ENCODE peak calls at places on chromosomes 5 and 9, in six cellular contexts. B, N, I, W, T and H are unnamed samples.

GRCh38 chr5:9058666-9059065 is 487.2 kb downstream of the SEMA5A start:
- DNase-seq in N (no peak), T (no peak), I (no peak), W (no peak), B (no peak), H (no peak)

GRCh38 chr9:129235931-129236331 is 57.9 kb upstream of the IER5L start:
- DNase-seq in B (no peak), W (no peak), I (peak; percentile 10), N (no peak), T (peak; percentile 27), H (no peak)

GRCh38 chr9:91172329-91172728 is 189.4 kb downstream of the AUH start:
- DNase-seq in N (no peak), W (no peak), B (no peak), T (no peak), I (no peak), H (no peak)

GRCh38 chr5:93578179-93578812 is 2.7 kb downstream of the NR2F1-AS1 start:
- DNase-seq in B (peak; percentile 58), T (peak; percentile 59), W (no peak), N (no peak), I (no peak), H (no peak)

GRCh38 chr5:30959238-30959637 is 234.2 kb upstream of the CDH6 start:
- DNase-seq in N (no peak), B (no peak), I (no peak), W (no peak), T (no peak), H (no peak)

GRCh38 chr9:123353041-123353440 is 3.0 kb upstream of the CRB2 start:
- DNase-seq in B (no peak), T (no peak), W (no peak), I (no peak), N (no peak), H (no peak)

GRCh38 chr5:134436523-134437339 is 25.1 kb upstream of the CDKN2AIPNL start:
- DNase-seq in N (peak; percentile 81), T (peak; percentile 89), W (peak; percentile 64), B (peak; percentile 89), I (peak; percentile 73), H (peak; percentile 83)

GRCh38 chr9:81716409-81716808 is 27.1 kb upstream of the TLE1 start:
- DNase-seq in B (peak; percentile 65), N (no peak), W (no peak), I (no peak), T (no peak), H (no peak)

GRCh38 chr9:95776131-95776530 is 99.4 kb upstream of the ERCC6L2 start:
- DNase-seq in N (no peak), W (no peak), B (no peak), I (no peak), T (no peak), H (no peak)

GRCh38 chr9:31601666-31602065 is 782.8 kb upstream of the ACO1 start:
- DNase-seq in N (no peak), T (no peak), B (no peak), I (no peak), W (no peak), H (no peak)

GRCh38 chr5:156892223-156892622 is 42.1 kb downstream of the PPP1R2B start:
- DNase-seq in N (no peak), T (no peak), W (no peak), I (no peak), B (no peak), H (no peak)

GRCh38 chr5:107869459-107870115 is 198.8 kb upstream of the EFNA5 start:
- DNase-seq in N (no peak), B (no peak), W (no peak), T (no peak), I (no peak), H (peak; percentile 29)

GRCh38 chr5:140602165-140602564 is 30.8 kb downstream of the CD14 start:
- DNase-seq in I (no peak), T (no peak), B (no peak), W (no peak), N (no peak), H (no peak)

GRCh38 chr5:159910207-159910842 is 6.0 kb upstream of the ADRA1B start:
- DNase-seq in T (no peak), B (no peak), N (no peak), W (no peak), I (no peak), H (no peak)

GRCh38 chr5:16784843-16785791 is 151.0 kb downstream of the MYO10 start:
- DNase-seq in I (no peak), T (no peak), B (no peak), W (no peak), N (no peak), H (no peak)

GRCh38 chr9:36744678-36745077 is 172.0 kb downstream of the MELK start:
- DNase-seq in N (no peak), T (no peak), B (no peak), I (no peak), W (no peak), H (no peak)

GRCh38 chr5:43137326-43137725 is 16.6 kb downstream of the ZNF131 start:
- DNase-seq in N (no peak), W (no peak), I (no peak), B (no peak), T (no peak), H (no peak)

GRCh38 chr9:105355810-105356209 is 92.0 kb upstream of the FSD1L start:
- DNase-seq in T (no peak), N (no peak), W (no peak), B (no peak), I (no peak), H (no peak)

GRCh38 chr5:38319486-38319885 is 61.1 kb downstream of the EGFLAM start:
- DNase-seq in I (no peak), W (no peak), T (no peak), B (no peak), N (no peak), H (no peak)

GRCh38 chr5:56696900-56697299 is 118.4 kb upstream of the MAP3K1 start:
- DNase-seq in T (no peak), B (no peak), I (no peak), W (no peak), N (no peak), H (peak; percentile 43)

GRCh38 chr5:120923026-120923425 is 458.9 kb downstream of the PRR16 start:
- DNase-seq in T (no peak), W (no peak), N (no peak), B (no peak), I (no peak), H (no peak)
- H3K27ac ChIP-seq in T (no peak overlapping the region), W (no peak overlapping the region), N (no peak overlapping the region), B (no peak overlapping the region), I (no peak overlapping the region), H (no peak overlapping the region)

GRCh38 chr5:142915840-142916424 is 145.8 kb downstream of the ARHGAP26 start:
- DNase-seq in N (peak; percentile 63), I (no peak), T (no peak), B (no peak), W (peak; percentile 50), H (peak; percentile 64)

GRCh38 chr5:142915038-142915437 is 144.9 kb downstream of the ARHGAP26 start:
- DNase-seq in T (no peak), I (no peak), W (no peak), B (no peak), N (no peak), H (no peak)

GRCh38 chr5:142911170-142911569 is 141.0 kb downstream of the ARHGAP26 start:
- DNase-seq in B (no peak), W (no peak), T (no peak), I (no peak), N (no peak), H (no peak)

GRCh38 chr5:142911775-142912174 is 141.6 kb downstream of the ARHGAP26 start:
- DNase-seq in W (no peak), B (no peak), I (no peak), N (no peak), T (no peak), H (no peak)

DNA sequence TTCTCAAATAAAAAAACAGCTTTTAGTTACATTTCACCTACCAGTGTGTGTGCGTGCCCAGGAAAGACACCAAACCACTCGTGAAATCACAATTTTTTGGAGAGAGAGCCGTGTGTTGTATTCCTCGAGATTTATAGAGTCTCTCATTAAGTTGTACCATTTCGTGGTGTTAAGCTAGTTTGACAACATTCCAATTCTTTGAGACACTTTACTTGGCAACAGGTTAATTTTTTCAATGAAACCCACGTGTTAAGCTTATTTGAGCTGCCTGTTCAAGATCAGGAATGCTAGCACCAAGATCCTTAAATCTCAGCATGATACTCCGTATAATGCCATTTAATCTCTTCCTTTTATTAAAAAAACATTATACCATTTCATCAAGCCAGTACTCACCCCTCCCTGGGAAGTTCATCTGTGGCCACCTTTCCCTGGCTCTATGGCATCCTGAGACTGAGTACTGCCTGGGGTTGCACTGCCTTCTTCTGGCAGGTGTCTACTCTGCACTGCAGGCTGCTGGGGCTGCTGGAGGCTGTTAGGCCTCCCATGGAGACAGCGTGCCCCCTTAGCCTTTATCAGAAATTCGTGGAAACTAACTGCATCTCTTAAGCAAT is 143.7 kb downstream of the ARHGAP26 start:
- DNase-seq in I (no peak), B (no peak), T (no peak), W (no peak), N (no peak), H (no peak)
- TF ChIP-seq CTCF in I (no peak), B (no peak), T (no peak), W (peak; percentile 9), N (no peak), H (no peak)

GRCh38 chr9:5305741-5306140 is 1.2 kb upstream of the RLN2 start:
- DNase-seq in W (no peak), T (no peak), N (no peak), B (no peak), I (no peak), H (no peak)
- H3K27ac ChIP-seq in W (no peak overlapping the region), T (no peak overlapping the region), N (no peak overlapping the region), B (no peak overlapping the region), I (no peak overlapping the region), H (no peak overlapping the region)

DNA sequence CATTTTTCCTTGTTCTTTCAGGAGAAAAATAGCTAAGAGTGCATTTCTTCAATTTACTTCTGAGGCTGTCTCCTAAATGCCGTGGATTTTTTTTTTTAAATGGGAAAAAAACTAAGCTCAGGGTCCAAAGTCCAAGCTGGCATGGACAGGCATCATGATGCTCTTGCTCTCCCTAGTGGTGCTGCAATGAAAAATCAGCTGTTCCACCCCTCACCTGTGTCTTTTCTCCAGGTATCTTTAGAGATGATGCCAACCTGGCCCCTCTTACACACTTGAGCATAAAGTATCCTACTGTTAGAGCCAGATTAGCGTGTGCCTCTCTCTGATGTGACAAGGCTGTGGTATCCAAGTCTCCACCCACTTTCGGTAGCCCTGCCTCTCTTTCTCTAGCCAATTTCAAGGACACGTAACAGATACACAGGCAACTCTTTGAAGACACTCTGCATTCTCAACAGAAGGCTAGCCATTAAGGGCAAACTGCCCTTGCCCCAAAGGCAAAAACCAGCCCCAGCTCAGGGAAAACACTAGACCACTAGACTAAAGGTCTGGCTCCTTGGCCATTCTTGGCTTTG is 208.8 kb downstream of the SAXO1 start:
- DNase-seq in B (peak; percentile 61), W (peak; percentile 19), N (peak; percentile 30), I (no peak), T (no peak), H (peak; percentile 49)
- TF ChIP-seq CTCF in B (peak; percentile 39), W (peak; percentile 50), N (peak; percentile 21), I (peak; percentile 22), T (peak; percentile 28), H (peak; percentile 40)

DNA sequence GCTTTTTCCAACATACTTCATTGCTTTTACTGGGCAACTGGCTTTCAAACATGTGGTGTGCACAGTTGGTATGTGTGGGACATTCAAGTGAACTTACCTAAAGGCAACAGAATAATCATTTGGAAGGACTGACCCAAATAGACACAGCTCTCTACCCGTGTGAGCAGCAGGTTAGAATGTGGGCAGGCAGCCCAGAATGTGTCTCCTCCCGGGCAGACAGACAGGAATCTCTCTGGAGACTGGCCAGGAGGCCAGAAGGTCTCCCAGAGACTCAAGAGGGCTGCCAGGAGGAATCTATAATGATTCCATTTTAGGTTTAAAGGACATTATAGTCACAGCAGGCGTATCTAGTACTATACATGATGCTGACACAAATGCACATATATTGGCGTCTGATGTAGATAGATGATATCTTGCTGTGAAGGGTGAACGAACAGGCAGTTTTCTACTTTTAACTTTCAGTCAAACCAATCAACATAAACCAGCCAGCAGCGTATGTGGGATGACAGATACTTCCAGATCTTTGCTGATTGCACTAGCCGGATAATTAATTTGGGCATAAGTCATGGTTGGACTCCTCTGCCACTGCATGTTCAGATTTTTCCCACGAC is 297.4 kb upstream of the ZNF608 start:
- DNase-seq in N (peak; percentile 76), T (peak; percentile 87), I (peak; percentile 90), B (peak; percentile 96), W (no peak), H (peak; percentile 21)
- H3K27ac ChIP-seq in N (peak overlapping the region; percentile 60), T (peak overlapping the region; percentile 19), I (no peak overlapping the region), B (no peak overlapping the region), W (no peak overlapping the region), H (no peak overlapping the region)